ENCODE peak calls at places on chromosomes 11 and 22, in four cellular contexts. M is amygdala, H is Right ventricle myocardium superior, A is NB4. P is an unnamed sample.

GRCh38 chr22:39463931-39464390 is 7.1 kb downstream of the MGAT3 start:
- DNase-seq in M (no peak), H (peak), A (no peak), P (no peak)

GRCh38 chr22:36253523-36254490 is 874 bp downstream of the APOL1 start:
- DNase-seq in M (no peak), H (no peak), A (no peak), P (no peak)

GRCh38 chr22:30232716-30233218 is 13.8 kb downstream of the LIF start:
- DNase-seq in M (no peak), H (no peak), A (no peak), P (no peak)

GRCh38 chr11:114115406-114116054 is 56.0 kb downstream of the ZBTB16 start:
- DNase-seq in M (no peak), H (no peak), A (no peak), P (no peak)

GRCh38 chr22:49853981-49854791 is 542 bp downstream of the ZBED4 start:
- DNase-seq in M (no peak), H (no peak), A (peak), P (peak)

GRCh38 chr22:24772493-24773220 is 1.9 kb downstream of the PIWIL3 start:
- DNase-seq in M (no peak), H (no peak), A (no peak), P (no peak)

GRCh38 chr11:9380773-9381172 is 3.7 kb upstream of the IPO7 start:
- DNase-seq in M (no peak), H (peak), A (no peak), P (no peak)

GRCh38 chr11:64725601-64726139 is 2.7 kb upstream of the NRXN2 start:
- DNase-seq in M (no peak), H (peak), A (no peak), P (no peak)

GRCh38 chr11:13012037-13012693 is 3.0 kb downstream of the RASSF10 start:
- DNase-seq in M (no peak), H (peak), A (no peak), P (no peak)

GRCh38 chr11:26621147-26621546 is 49.1 kb upstream of the MUC15 start:
- DNase-seq in M (no peak), H (no peak), A (no peak), P (no peak)

GRCh38 chr22:36237462-36238347 is 1.6 kb downstream of the APOL2 start:
- DNase-seq in M (no peak), H (no peak), A (no peak), P (no peak)

GRCh38 chr11:77749232-77749631 is 71.3 kb downstream of the RSF1 start:
- DNase-seq in M (no peak), H (no peak), A (no peak), P (no peak)